ENCODE peak calls at places on chromosomes 1 and 21, in ten cellular contexts. One of them, this sample, is unnamed.

GRCh38 chr21:34351786-34352241 is 12.0 kb upstream of the KCNE2 start:
- DNase-seq in coronary artery: peak
- DNase-seq in left lung: no peak
- DNase-seq in colonic mucosa: peak
- DNase-seq in cardiac muscle cell: peak
- DNase-seq in breast epithelium: peak
- DNase-seq in psoas muscle: no peak
- DNase-seq in ovary: peak
- DNase-seq in prostate gland: peak
- DNase-seq in endothelial cell of umbilical vein: peak
- DNase-seq in this sample: peak

GRCh38 chr1:183090386-183091006 is 67.3 kb downstream of the LAMC1 start:
- DNase-seq in coronary artery: no peak
- DNase-seq in left lung: no peak
- DNase-seq in colonic mucosa: peak
- DNase-seq in cardiac muscle cell: no peak
- DNase-seq in breast epithelium: no peak
- DNase-seq in psoas muscle: peak
- DNase-seq in ovary: peak
- DNase-seq in prostate gland: peak
- DNase-seq in endothelial cell of umbilical vein: peak
- DNase-seq in this sample: no peak

GRCh38 chr1:228344631-228345072 is 62.0 kb downstream of the TRIM11 start:
- DNase-seq in coronary artery: peak
- DNase-seq in left lung: no peak
- DNase-seq in colonic mucosa: no peak
- DNase-seq in cardiac muscle cell: no peak
- DNase-seq in breast epithelium: no peak
- DNase-seq in psoas muscle: peak
- DNase-seq in ovary: no peak
- DNase-seq in prostate gland: no peak
- DNase-seq in endothelial cell of umbilical vein: no peak
- DNase-seq in this sample: peak

GRCh38 chr1:115829023-115829674 is 11.8 kb downstream of the NHLH2 start:
- DNase-seq in coronary artery: no peak
- DNase-seq in left lung: peak
- DNase-seq in colonic mucosa: peak
- DNase-seq in cardiac muscle cell: no peak
- DNase-seq in breast epithelium: no peak
- DNase-seq in psoas muscle: peak
- DNase-seq in ovary: no peak
- DNase-seq in prostate gland: no peak
- DNase-seq in endothelial cell of umbilical vein: no peak
- DNase-seq in this sample: peak

GRCh38 chr21:45555251-45555556 is 13.0 kb upstream of the SLC19A1 start:
- DNase-seq in coronary artery: no peak
- DNase-seq in left lung: no peak
- DNase-seq in colonic mucosa: no peak
- DNase-seq in cardiac muscle cell: no peak
- DNase-seq in breast epithelium: no peak
- DNase-seq in psoas muscle: no peak
- DNase-seq in ovary: no peak
- DNase-seq in prostate gland: no peak
- DNase-seq in endothelial cell of umbilical vein: no peak
- DNase-seq in this sample: no peak

GRCh38 chr1:195195423-195196057 is 1412.7 kb downstream of the KCNT2 start:
- DNase-seq in coronary artery: no peak
- DNase-seq in left lung: no peak
- DNase-seq in colonic mucosa: no peak
- DNase-seq in cardiac muscle cell: no peak
- DNase-seq in breast epithelium: no peak
- DNase-seq in psoas muscle: no peak
- DNase-seq in ovary: no peak
- DNase-seq in prostate gland: no peak
- DNase-seq in endothelial cell of umbilical vein: no peak
- DNase-seq in this sample: no peak

GRCh38 chr1:197471248-197472035 is 203.4 kb downstream of the CRB1 start:
- DNase-seq in coronary artery: no peak
- DNase-seq in left lung: no peak
- DNase-seq in colonic mucosa: no peak
- DNase-seq in cardiac muscle cell: no peak
- DNase-seq in breast epithelium: no peak
- DNase-seq in psoas muscle: no peak
- DNase-seq in ovary: peak
- DNase-seq in prostate gland: no peak
- DNase-seq in endothelial cell of umbilical vein: no peak
- DNase-seq in this sample: no peak

GRCh38 chr1:79501153-79501552 is 494.6 kb upstream of the ADGRL4 start:
- DNase-seq in coronary artery: no peak
- DNase-seq in left lung: no peak
- DNase-seq in colonic mucosa: no peak
- DNase-seq in cardiac muscle cell: no peak
- DNase-seq in breast epithelium: no peak
- DNase-seq in psoas muscle: no peak
- DNase-seq in ovary: no peak
- DNase-seq in prostate gland: no peak
- DNase-seq in endothelial cell of umbilical vein: no peak
- DNase-seq in this sample: no peak

GRCh38 chr1:156144747-156145146 is 8.6 kb upstream of the SEMA4A start:
- DNase-seq in coronary artery: no peak
- DNase-seq in left lung: no peak
- DNase-seq in colonic mucosa: no peak
- DNase-seq in cardiac muscle cell: no peak
- DNase-seq in breast epithelium: no peak
- DNase-seq in psoas muscle: no peak
- DNase-seq in ovary: no peak
- DNase-seq in prostate gland: no peak
- DNase-seq in endothelial cell of umbilical vein: no peak
- DNase-seq in this sample: no peak

GRCh38 chr1:62800274-62800673 is 16.3 kb downstream of the ATG4C start:
- DNase-seq in coronary artery: no peak
- DNase-seq in left lung: no peak
- DNase-seq in colonic mucosa: no peak
- DNase-seq in cardiac muscle cell: no peak
- DNase-seq in breast epithelium: no peak
- DNase-seq in psoas muscle: no peak
- DNase-seq in ovary: no peak
- DNase-seq in prostate gland: no peak
- DNase-seq in endothelial cell of umbilical vein: no peak
- DNase-seq in this sample: no peak

GRCh38 chr1:178506669-178507068 is 6.2 kb upstream of the TEX35 start:
- DNase-seq in coronary artery: no peak
- DNase-seq in left lung: no peak
- DNase-seq in colonic mucosa: peak
- DNase-seq in cardiac muscle cell: peak
- DNase-seq in breast epithelium: no peak
- DNase-seq in psoas muscle: no peak
- DNase-seq in ovary: no peak
- DNase-seq in prostate gland: no peak
- DNase-seq in endothelial cell of umbilical vein: no peak
- DNase-seq in this sample: peak

GRCh38 chr1:46408356-46409062 is 14.4 kb downstream of the FAAH start:
- DNase-seq in coronary artery: no peak
- DNase-seq in left lung: no peak
- DNase-seq in colonic mucosa: no peak
- DNase-seq in cardiac muscle cell: no peak
- DNase-seq in breast epithelium: no peak
- DNase-seq in psoas muscle: no peak
- DNase-seq in ovary: no peak
- DNase-seq in prostate gland: no peak
- DNase-seq in endothelial cell of umbilical vein: no peak
- DNase-seq in this sample: peak

GRCh38 chr1:27120849-27121248 is 34.1 kb downstream of the SLC9A1 start:
- DNase-seq in coronary artery: no peak
- DNase-seq in left lung: no peak
- DNase-seq in colonic mucosa: no peak
- DNase-seq in cardiac muscle cell: no peak
- DNase-seq in breast epithelium: no peak
- DNase-seq in psoas muscle: no peak
- DNase-seq in ovary: no peak
- DNase-seq in prostate gland: no peak
- DNase-seq in endothelial cell of umbilical vein: no peak
- DNase-seq in this sample: no peak

DNA sequence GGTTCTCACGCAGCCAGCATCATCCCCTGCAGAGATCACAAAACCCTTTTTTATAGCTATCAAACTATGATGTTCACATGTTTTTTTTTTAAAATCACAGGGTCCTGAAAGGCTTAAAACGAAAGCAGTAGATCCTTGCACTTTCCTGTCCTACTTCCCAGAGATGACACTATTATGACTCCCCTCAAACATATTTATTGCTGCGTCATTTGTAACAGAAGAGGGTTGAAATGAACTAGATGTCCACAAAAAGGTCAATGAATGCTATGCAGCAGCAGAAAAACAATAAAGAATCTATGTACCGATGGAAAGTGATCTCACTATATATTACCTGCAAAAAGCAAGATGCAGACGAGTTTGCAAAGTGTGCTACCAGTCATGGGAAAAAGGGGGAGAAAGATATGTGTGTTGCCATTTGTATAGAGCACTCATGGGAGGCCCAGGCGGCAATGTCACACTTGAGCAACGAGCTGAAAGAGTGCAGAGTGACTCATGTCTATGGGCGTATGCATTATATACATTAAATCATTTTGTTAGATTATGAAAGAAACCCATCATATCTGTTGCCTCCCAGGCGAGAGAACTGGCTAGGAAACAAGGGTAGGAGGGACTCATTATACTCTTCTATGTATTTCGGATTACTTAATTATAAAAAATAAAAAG is 68.9 kb upstream of the PARP1 start:
- DNase-seq in coronary artery: no peak
- DNase-seq in left lung: no peak
- DNase-seq in colonic mucosa: no peak
- DNase-seq in cardiac muscle cell: no peak
- DNase-seq in breast epithelium: no peak
- DNase-seq in psoas muscle: no peak
- DNase-seq in ovary: no peak
- DNase-seq in prostate gland: no peak
- DNase-seq in endothelial cell of umbilical vein: no peak
- DNase-seq in this sample: no peak
- TF ChIP-seq CTCF in coronary artery: no peak
- TF ChIP-seq CTCF in left lung: no peak
- TF ChIP-seq CTCF in colonic mucosa: no peak
- TF ChIP-seq CTCF in cardiac muscle cell: no peak
- TF ChIP-seq CTCF in breast epithelium: no peak
- TF ChIP-seq CTCF in psoas muscle: no peak
- TF ChIP-seq CTCF in ovary: no peak
- TF ChIP-seq CTCF in prostate gland: no peak
- TF ChIP-seq CTCF in endothelial cell of umbilical vein: no peak
- TF ChIP-seq CTCF in this sample: no peak

GRCh38 chr1:180269848-180270766 is 40.0 kb downstream of the LHX4 start:
- DNase-seq in coronary artery: peak
- DNase-seq in left lung: no peak
- DNase-seq in colonic mucosa: peak
- DNase-seq in cardiac muscle cell: peak
- DNase-seq in breast epithelium: no peak
- DNase-seq in psoas muscle: no peak
- DNase-seq in ovary: no peak
- DNase-seq in prostate gland: no peak
- DNase-seq in endothelial cell of umbilical vein: no peak
- DNase-seq in this sample: peak
- H3K4me3 ChIP-seq in coronary artery: no peak
- H3K4me3 ChIP-seq in left lung: no peak
- H3K4me3 ChIP-seq in colonic mucosa: no peak
- H3K4me3 ChIP-seq in cardiac muscle cell: no peak
- H3K4me3 ChIP-seq in breast epithelium: no peak
- H3K4me3 ChIP-seq in psoas muscle: no peak
- H3K4me3 ChIP-seq in ovary: no peak
- H3K4me3 ChIP-seq in prostate gland: no peak
- H3K4me3 ChIP-seq in endothelial cell of umbilical vein: no peak
- H3K4me3 ChIP-seq in this sample: no peak

DNA sequence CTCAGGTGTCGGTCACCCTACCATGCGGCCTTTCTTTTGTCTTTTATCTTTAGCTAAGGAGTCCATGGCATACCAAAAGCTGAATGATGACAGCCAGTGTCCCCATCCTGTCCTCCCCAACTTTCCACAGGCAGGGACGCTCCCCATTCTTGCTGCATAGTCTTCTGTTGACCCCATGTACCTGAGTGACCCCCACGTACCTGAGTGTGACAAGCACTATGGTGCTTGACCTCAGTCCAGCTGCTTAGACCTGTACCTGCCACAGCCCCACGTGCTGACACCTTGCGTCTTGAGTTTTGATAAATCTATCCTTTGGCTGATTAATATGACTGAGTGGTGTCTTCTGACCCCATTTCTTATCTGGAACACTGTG is 26.9 kb downstream of the SKI start:
- DNase-seq in coronary artery: no peak
- DNase-seq in left lung: no peak
- DNase-seq in colonic mucosa: no peak
- DNase-seq in cardiac muscle cell: no peak
- DNase-seq in breast epithelium: no peak
- DNase-seq in psoas muscle: no peak
- DNase-seq in ovary: no peak
- DNase-seq in prostate gland: no peak
- DNase-seq in endothelial cell of umbilical vein: no peak
- DNase-seq in this sample: no peak
- H3K27ac ChIP-seq in coronary artery: peak
- H3K27ac ChIP-seq in left lung: peak
- H3K27ac ChIP-seq in colonic mucosa: peak
- H3K27ac ChIP-seq in cardiac muscle cell: no peak
- H3K27ac ChIP-seq in breast epithelium: peak
- H3K27ac ChIP-seq in psoas muscle: peak
- H3K27ac ChIP-seq in ovary: no peak
- H3K27ac ChIP-seq in prostate gland: peak
- H3K27ac ChIP-seq in endothelial cell of umbilical vein: peak
- H3K27ac ChIP-seq in this sample: peak

GRCh38 chr21:42010507-42011493 is 640 bp upstream of the ZBTB21 start:
- DNase-seq in coronary artery: peak
- DNase-seq in left lung: no peak
- DNase-seq in colonic mucosa: peak
- DNase-seq in cardiac muscle cell: peak
- DNase-seq in breast epithelium: peak
- DNase-seq in psoas muscle: peak
- DNase-seq in ovary: peak
- DNase-seq in prostate gland: peak
- DNase-seq in endothelial cell of umbilical vein: peak
- DNase-seq in this sample: peak

GRCh38 chr21:42006765-42007164 is 3.4 kb downstream of the ZBTB21 start:
- DNase-seq in coronary artery: no peak
- DNase-seq in left lung: no peak
- DNase-seq in colonic mucosa: no peak
- DNase-seq in cardiac muscle cell: no peak
- DNase-seq in breast epithelium: no peak
- DNase-seq in psoas muscle: no peak
- DNase-seq in ovary: no peak
- DNase-seq in prostate gland: no peak
- DNase-seq in endothelial cell of umbilical vein: no peak
- DNase-seq in this sample: no peak

GRCh38 chr21:42009831-42010506 is at the start of gene ZBTB21:
- DNase-seq in coronary artery: peak
- DNase-seq in left lung: peak
- DNase-seq in colonic mucosa: peak
- DNase-seq in cardiac muscle cell: peak
- DNase-seq in breast epithelium: peak
- DNase-seq in psoas muscle: peak
- DNase-seq in ovary: peak
- DNase-seq in prostate gland: peak
- DNase-seq in endothelial cell of umbilical vein: peak
- DNase-seq in this sample: peak

GRCh38 chr21:42007541-42007940 is 2.6 kb downstream of the ZBTB21 start:
- DNase-seq in coronary artery: peak
- DNase-seq in left lung: no peak
- DNase-seq in colonic mucosa: no peak
- DNase-seq in cardiac muscle cell: no peak
- DNase-seq in breast epithelium: no peak
- DNase-seq in psoas muscle: no peak
- DNase-seq in ovary: no peak
- DNase-seq in prostate gland: no peak
- DNase-seq in endothelial cell of umbilical vein: no peak
- DNase-seq in this sample: no peak

GRCh38 chr21:42009018-42009830 is 936 bp downstream of the ZBTB21 start:
- DNase-seq in coronary artery: peak
- DNase-seq in left lung: peak
- DNase-seq in colonic mucosa: peak
- DNase-seq in cardiac muscle cell: peak
- DNase-seq in breast epithelium: peak
- DNase-seq in psoas muscle: peak
- DNase-seq in ovary: peak
- DNase-seq in prostate gland: peak
- DNase-seq in endothelial cell of umbilical vein: peak
- DNase-seq in this sample: peak
- TF ChIP-seq CTCF in coronary artery: peak
- TF ChIP-seq CTCF in left lung: no peak
- TF ChIP-seq CTCF in colonic mucosa: no peak
- TF ChIP-seq CTCF in cardiac muscle cell: no peak
- TF ChIP-seq CTCF in breast epithelium: no peak
- TF ChIP-seq CTCF in psoas muscle: peak
- TF ChIP-seq CTCF in ovary: peak
- TF ChIP-seq CTCF in prostate gland: peak
- TF ChIP-seq CTCF in endothelial cell of umbilical vein: peak
- TF ChIP-seq CTCF in this sample: no peak